ENCODE peak calls at places on chromosome 17, in seven cellular contexts. One of them, this sample, is unnamed.

GRCh38 chr17:12523244-12523643 is 142.4 kb upstream of the MYOCD start:
- DNase-seq in WTC11: no peak
- DNase-seq in lung microvascular endothelial cell: no peak
- DNase-seq in NCI-H524: no peak
- DNase-seq in EL: no peak
- DNase-seq in NCI-H345: no peak
- DNase-seq in NCI-H774: no peak
- DNase-seq in this sample: no peak

GRCh38 chr17:34598161-34598776 is 18.9 kb downstream of the TMEM132E start:
- DNase-seq in EL: no peak
- DNase-seq in NCI-H774: no peak
- DNase-seq in NCI-H345: peak
- DNase-seq in lung microvascular endothelial cell: no peak
- DNase-seq in NCI-H524: peak
- DNase-seq in WTC11: peak
- DNase-seq in this sample: no peak

GRCh38 chr17:32310927-32311568 is 30.9 kb downstream of the C17orf75 start:
- DNase-seq in NCI-H774: no peak
- DNase-seq in NCI-H345: no peak
- DNase-seq in EL: peak
- DNase-seq in WTC11: no peak
- DNase-seq in NCI-H524: peak
- DNase-seq in lung microvascular endothelial cell: no peak
- DNase-seq in this sample: no peak

GRCh38 chr17:78974635-78975591 is 4.8 kb downstream of the LGALS3BP start:
- DNase-seq in EL: peak
- DNase-seq in WTC11: no peak
- DNase-seq in NCI-H774: no peak
- DNase-seq in NCI-H345: no peak
- DNase-seq in NCI-H524: peak
- DNase-seq in lung microvascular endothelial cell: peak
- DNase-seq in this sample: peak

GRCh38 chr17:79707931-79708891 is 22.5 kb upstream of the ENPP7 start:
- DNase-seq in NCI-H524: peak
- DNase-seq in lung microvascular endothelial cell: peak
- DNase-seq in WTC11: peak
- DNase-seq in EL: peak
- DNase-seq in NCI-H345: peak
- DNase-seq in NCI-H774: peak
- DNase-seq in this sample: peak

GRCh38 chr17:7315570-7316243 is 547 bp upstream of the GPS2 start:
- DNase-seq in lung microvascular endothelial cell: no peak
- DNase-seq in EL: no peak
- DNase-seq in NCI-H524: no peak
- DNase-seq in NCI-H774: no peak
- DNase-seq in NCI-H345: no peak
- DNase-seq in WTC11: no peak
- DNase-seq in this sample: no peak

GRCh38 chr17:74678541-74678940 is 34.2 kb downstream of the CD300LF start:
- DNase-seq in WTC11: no peak
- DNase-seq in lung microvascular endothelial cell: no peak
- DNase-seq in EL: no peak
- DNase-seq in NCI-H345: no peak
- DNase-seq in NCI-H524: peak
- DNase-seq in NCI-H774: no peak
- DNase-seq in this sample: no peak

GRCh38 chr17:38572665-38573365 is 32.9 kb downstream of the SRCIN1 start:
- DNase-seq in WTC11: peak
- DNase-seq in NCI-H345: peak
- DNase-seq in NCI-H524: no peak
- DNase-seq in EL: no peak
- DNase-seq in NCI-H774: peak
- DNase-seq in lung microvascular endothelial cell: no peak
- DNase-seq in this sample: no peak

GRCh38 chr17:39054111-39054645 is 87.0 kb upstream of the FBXO47 start:
- DNase-seq in lung microvascular endothelial cell: no peak
- DNase-seq in NCI-H774: no peak
- DNase-seq in NCI-H524: no peak
- DNase-seq in EL: no peak
- DNase-seq in WTC11: no peak
- DNase-seq in NCI-H345: no peak
- DNase-seq in this sample: no peak

GRCh38 chr17:27038676-27039075 is 255.2 kb upstream of the WSB1 start:
- DNase-seq in lung microvascular endothelial cell: no peak
- DNase-seq in NCI-H774: no peak
- DNase-seq in WTC11: no peak
- DNase-seq in NCI-H524: peak
- DNase-seq in EL: no peak
- DNase-seq in NCI-H345: no peak
- DNase-seq in this sample: no peak

This sample was measured in dermis blood vessel endothelial cell.